ENCODE peak calls at places on chromosomes 2 and 18, in seven cellular contexts. W is H54; Y is C1 segment of cervical spinal cord; G is LHCN-M2; Z is uterus; O is stimulated activated CD4-positive, alpha-beta T cell treated with anti-CD3 and anti-CD28 coated beads, Interleukin-2, amount 100 ng/mL, for 48 hours; R is amniotic stem cell. I is an unnamed sample.

GRCh38 chr2:207881902-207882301 is 112.2 kb upstream of the FZD5 start:
- DNase-seq in O (no peak), G (peak), Y (no peak), W (no peak), Z (no peak), R (no peak), I (no peak)

GRCh38 chr2:40127890-40128548 is 323.9 kb downstream of the SLC8A1 start:
- DNase-seq in R (peak), Y (no peak), W (no peak), O (no peak), G (peak), Z (no peak), I (no peak)

GRCh38 chr18:80176334-80177080 is 67.4 kb downstream of the ADNP2 start:
- DNase-seq in O (no peak), G (no peak), W (no peak), Z (peak), Y (no peak), R (no peak), I (no peak)

GRCh38 chr2:205758498-205758897 is 76.2 kb downstream of the NRP2 start:
- DNase-seq in W (no peak), O (no peak), R (no peak), Z (no peak), Y (no peak), G (no peak), I (no peak)

GRCh38 chr18:7038330-7038846 is 79.2 kb downstream of the LAMA1 start:
- DNase-seq in O (no peak), Z (peak), G (peak), R (peak), W (peak), Y (peak), I (peak)

GRCh38 chr2:229653551-229653950 is 60.8 kb downstream of the DNER start:
- DNase-seq in W (no peak), G (no peak), Y (no peak), O (no peak), Z (no peak), R (no peak), I (no peak)

GRCh38 chr2:197615033-197615652 is 60.2 kb downstream of the RFTN2 start:
- DNase-seq in R (no peak), G (no peak), Z (no peak), O (no peak), W (no peak), Y (no peak), I (no peak)

GRCh38 chr2:219272351-219272750 is 6.8 kb upstream of the DNAJB2 start:
- DNase-seq in Z (no peak), W (no peak), O (no peak), Y (no peak), G (no peak), R (no peak), I (no peak)